ENCODE peak calls at places on chromosomes 13 and 19, in six cellular contexts. T is H9, L is neuronal stem cell, S is H1, D is mesenchymal stem cell, O is trophoblast cell. W is an unnamed sample.
A peak's percentile ranks its signal among the peaks of the same experiment; 100 is the strongest.

GRCh38 chr13:99528547-99528946 is 27.3 kb downstream of the TM9SF2 start:
- DNase-seq in T (no peak), L (no peak), S (no peak), D (no peak), O (peak; percentile 18), W (no peak)

GRCh38 chr19:5356918-5357317 is 16.3 kb upstream of the PTPRS start:
- DNase-seq in T (no peak), L (no peak), S (no peak), D (no peak), O (no peak), W (no peak)

GRCh38 chr13:81089758-81090157 is 748.8 kb upstream of the SPRY2 start:
- DNase-seq in T (no peak), L (no peak), S (no peak), D (no peak), O (no peak), W (no peak)

GRCh38 chr19:49856574-49857021 is 5.6 kb downstream of the PTOV1 start:
- DNase-seq in T (no peak), L (no peak), S (no peak), D (no peak), O (no peak), W (no peak)

GRCh38 chr13:113551081-113552000 is 33.2 kb upstream of the TFDP1 start:
- DNase-seq in T (peak; percentile 22), L (no peak), S (peak; percentile 23), D (no peak), O (no peak), W (no peak)

GRCh38 chr19:40776364-40776763 is 1.0 kb downstream of the MIA start:
- DNase-seq in T (no peak), L (no peak), S (no peak), D (no peak), O (no peak), W (no peak)

GRCh38 chr13:30222253-30222652 is 85.1 kb downstream of the KATNAL1 start:
- DNase-seq in T (no peak), L (no peak), S (no peak), D (peak; percentile 29), O (no peak), W (peak; percentile 45)

GRCh38 chr19:42268142-42268703 is 829 bp upstream of the CIC start:
- DNase-seq in T (peak; percentile 99), L (peak; percentile 99), S (peak; percentile 96), D (peak; percentile 100), O (peak; percentile 99), W (peak; percentile 99)

GRCh38 chr13:30135868-30136267 is 171.5 kb downstream of the KATNAL1 start:
- DNase-seq in T (no peak), L (no peak), S (no peak), D (no peak), O (no peak), W (no peak)

GRCh38 chr13:71603255-71603654 is 263.7 kb downstream of the DACH1 start:
- DNase-seq in T (no peak), L (no peak), S (no peak), D (no peak), O (no peak), W (no peak)
- H3K14ac ChIP-seq in T (no peak overlapping the region), L (no peak overlapping the region), S (no peak overlapping the region), D (no peak overlapping the region), O (no peak overlapping the region), W (no peak overlapping the region)

GRCh38 chr13:98176777-98177608 is at the start of gene RNF113B:
- DNase-seq in T (no peak), L (no peak), S (no peak), D (peak; percentile 45), O (no peak), W (no peak)
- H3K23ac ChIP-seq in T (no peak within 1 kb of the TSS), L (peak within 1 kb of the TSS; percentile 32), S (no peak within 1 kb of the TSS), D (no peak within 1 kb of the TSS), O (no peak within 1 kb of the TSS), W (no peak within 1 kb of the TSS)

GRCh38 chr19:13032837-13033236 is 37.6 kb downstream of the NFIX start:
- DNase-seq in T (no peak), L (no peak), S (no peak), D (no peak), O (no peak), W (no peak)
- H3K14ac ChIP-seq in T (no peak overlapping the region), L (no peak overlapping the region), S (no peak overlapping the region), D (no peak overlapping the region), O (no peak overlapping the region), W (peak overlapping the region; percentile 73)

DNA sequence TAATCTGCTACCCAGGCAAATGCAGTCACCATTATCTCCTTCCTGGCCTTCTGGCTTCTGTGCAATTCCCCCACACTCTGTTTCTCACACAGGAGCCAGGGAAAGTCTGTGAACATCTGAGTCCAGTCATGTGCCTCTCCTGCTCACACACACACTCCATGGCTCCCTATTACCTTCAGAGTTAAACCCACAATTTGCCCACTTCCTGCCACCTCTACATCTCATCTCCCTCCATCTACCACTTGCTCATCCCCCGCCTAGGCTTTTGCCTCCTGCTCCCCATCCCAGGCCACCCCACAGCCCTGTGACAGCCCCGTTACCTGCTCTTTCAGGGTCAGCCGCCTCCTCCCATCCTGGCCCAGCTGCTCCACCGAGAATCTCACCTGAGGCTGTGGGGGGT is 13.5 kb downstream of the IL12RB1 start:
- DNase-seq in T (no peak), L (no peak), S (no peak), D (no peak), O (no peak), W (no peak)
- H3K23ac ChIP-seq in T (no peak overlapping the region), L (no peak overlapping the region), S (no peak overlapping the region), D (no peak overlapping the region), O (no peak overlapping the region), W (no peak overlapping the region)

GRCh38 chr13:43879323-43880181 is at the start of the genes CCDC122 and LACC1:
- DNase-seq in T (peak; percentile 78), L (peak; percentile 62), S (peak; percentile 87), D (peak; percentile 92), O (peak; percentile 95), W (peak; percentile 84)

GRCh38 chr13:43877788-43878187 is 1.8 kb downstream of the CCDC122 start:
- DNase-seq in T (no peak), L (no peak), S (no peak), D (peak; percentile 30), O (no peak), W (no peak)

GRCh38 chr13:43878897-43879322 is 630 bp downstream of the CCDC122 start:
- DNase-seq in T (peak; percentile 52), L (no peak), S (no peak), D (peak; percentile 99), O (peak; percentile 80), W (peak; percentile 81)

GRCh38 chr13:43874512-43875092 is 4.9 kb downstream of the CCDC122 start:
- DNase-seq in T (no peak), L (no peak), S (no peak), D (peak; percentile 49), O (peak; percentile 65), W (peak; percentile 54)

GRCh38 chr13:43876366-43876765 is 3.2 kb downstream of the CCDC122 start:
- DNase-seq in T (no peak), L (no peak), S (no peak), D (no peak), O (no peak), W (no peak)
- H3K14ac ChIP-seq in T (no peak overlapping the region), L (no peak overlapping the region), S (no peak overlapping the region), D (no peak overlapping the region), O (no peak overlapping the region), W (no peak overlapping the region)

DNA sequence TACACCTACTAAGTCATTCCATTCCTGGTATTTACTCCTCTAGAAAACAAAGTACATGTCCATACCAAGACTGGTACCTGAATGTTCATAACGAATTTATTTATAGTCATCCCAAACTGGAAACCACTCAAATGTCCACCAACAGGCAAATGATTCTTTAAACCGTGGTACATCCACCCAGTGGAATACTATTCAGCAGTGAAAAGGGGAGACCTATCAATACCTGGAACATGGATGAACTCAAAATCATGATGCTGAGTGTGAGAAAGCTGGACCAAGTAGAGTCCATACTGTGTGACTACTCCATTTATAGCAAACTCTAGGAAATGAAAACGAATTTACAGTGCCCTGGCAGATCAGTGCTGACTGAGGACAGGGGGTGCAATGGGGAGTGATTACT is 11.9 kb upstream of the NAPA start:
- DNase-seq in T (no peak), L (no peak), S (no peak), D (no peak), O (no peak), W (no peak)
- H3K23ac ChIP-seq in T (no peak overlapping the region), L (no peak overlapping the region), S (no peak overlapping the region), D (no peak overlapping the region), O (no peak overlapping the region), W (no peak overlapping the region)

GRCh38 chr19:38523319-38523718 is 89.8 kb downstream of the RYR1 start:
- DNase-seq in T (no peak), L (no peak), S (no peak), D (no peak), O (no peak), W (no peak)
- H3K14ac ChIP-seq in T (no peak overlapping the region), L (no peak overlapping the region), S (no peak overlapping the region), D (no peak overlapping the region), O (no peak overlapping the region), W (no peak overlapping the region)

DNA sequence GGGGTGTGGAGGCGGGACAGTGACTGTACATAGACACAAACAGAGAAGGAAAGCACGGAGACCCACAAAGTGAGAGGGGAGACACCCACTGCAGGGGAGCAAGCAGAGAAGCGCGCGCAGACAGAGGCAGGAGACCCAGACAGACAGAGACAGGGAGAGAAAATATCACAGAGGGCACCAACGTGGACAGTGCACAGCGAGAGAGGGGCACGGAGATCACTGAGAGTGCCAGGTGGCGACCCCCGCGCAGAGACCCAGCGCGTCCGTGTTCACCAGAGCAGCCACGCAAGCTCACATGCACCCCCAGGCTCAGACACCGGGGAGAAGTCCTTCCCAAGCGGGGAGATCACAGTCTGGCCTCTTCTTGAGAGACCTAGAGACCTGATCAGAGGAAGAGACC is 1.4 kb upstream of the CACNG7 start:
- DNase-seq in T (no peak), L (no peak), S (no peak), D (no peak), O (no peak), W (no peak)
- H3K23ac ChIP-seq in T (no peak overlapping the region), L (no peak overlapping the region), S (no peak overlapping the region), D (no peak overlapping the region), O (no peak overlapping the region), W (no peak overlapping the region)

GRCh38 chr19:939922-940321 is 14.1 kb downstream of the ARID3A start:
- DNase-seq in T (no peak), L (no peak), S (no peak), D (no peak), O (no peak), W (no peak)
- H3K14ac ChIP-seq in T (no peak overlapping the region), L (no peak overlapping the region), S (no peak overlapping the region), D (no peak overlapping the region), O (peak overlapping the region; percentile 28), W (peak overlapping the region; percentile 63)